ENCODE peak calls at places on chromosome 12, in ten cellular contexts. E is CD8-positive, alpha-beta T cell; D is brain microvascular endothelial cell; U is cardiac fibroblast; F is prostate gland; R is SK-N-SH; N is fibroblast of pulmonary artery; P is IMR-90; H is transverse colon; Q is uterus. A is an unnamed sample.

GRCh38 chr12:131153016-131153415 is 199.3 kb downstream of the ADGRD1 start:
- DNase-seq in F (no peak), P (no peak), U (no peak), N (no peak), D (no peak), E (peak), H (no peak), R (no peak), Q (no peak), A (no peak)

GRCh38 chr12:101110856-101111255 is 99.2 kb downstream of the SLC5A8 start:
- DNase-seq in U (no peak), E (no peak), N (no peak), H (no peak), F (no peak), Q (no peak), P (no peak), D (no peak), R (no peak), A (no peak)

GRCh38 chr12:46300906-46301305 is 32.1 kb upstream of the SLC38A1 start:
- DNase-seq in R (no peak), F (no peak), Q (no peak), D (no peak), H (no peak), U (peak), N (peak), E (no peak), P (peak), A (peak)

GRCh38 chr12:113005759-113006158 is 27.4 kb downstream of the OAS2 start:
- DNase-seq in R (peak), Q (no peak), F (no peak), U (peak), E (no peak), P (no peak), N (peak), H (no peak), D (no peak), A (no peak)

GRCh38 chr12:92340441-92341332 is 195.0 kb upstream of the BTG1 start:
- DNase-seq in U (no peak), N (peak), R (peak), F (no peak), D (no peak), E (no peak), P (no peak), Q (no peak), H (no peak), A (no peak)

GRCh38 chr12:53219956-53220856 is 11.8 kb downstream of the RARG start:
- DNase-seq in E (peak), R (peak), Q (peak), H (peak), F (peak), N (peak), P (peak), D (peak), U (peak), A (peak)

GRCh38 chr12:86574143-86574542 is 318.0 kb upstream of the MGAT4C start:
- DNase-seq in P (no peak), U (no peak), F (no peak), H (no peak), D (no peak), E (no peak), Q (no peak), N (no peak), R (no peak), A (no peak)

GRCh38 chr12:105455250-105455649 is 124.8 kb downstream of the C12orf75 start:
- DNase-seq in Q (no peak), D (no peak), E (no peak), R (no peak), U (no peak), F (peak), N (no peak), H (no peak), P (no peak), A (no peak)

GRCh38 chr12:106753526-106753925 is 21.0 kb upstream of the RIC8B start:
- DNase-seq in H (peak), U (no peak), N (no peak), E (peak), D (no peak), R (no peak), P (no peak), Q (no peak), F (no peak), A (no peak)

GRCh38 chr12:57764662-57765002 is 2.2 kb downstream of the CYP27B1 start:
- DNase-seq in R (no peak), H (no peak), Q (no peak), P (no peak), U (no peak), N (no peak), F (no peak), D (no peak), E (no peak), A (no peak)

GRCh38 chr12:95582230-95583058 is 31.2 kb upstream of the USP44 start:
- DNase-seq in D (peak), E (no peak), F (no peak), P (peak), Q (no peak), N (peak), H (no peak), R (peak), U (peak), A (peak)

GRCh38 chr12:91178139-91178561 is 4.5 kb downstream of the DCN start:
- DNase-seq in H (no peak), N (peak), F (no peak), Q (peak), R (no peak), D (no peak), E (no peak), P (peak), U (peak), A (peak)

GRCh38 chr12:62684586-62685295 is 218.1 kb downstream of the MON2 start:
- DNase-seq in R (peak), N (peak), U (peak), H (peak), E (no peak), P (no peak), F (no peak), D (no peak), Q (peak), A (peak)

GRCh38 chr12:112839386-112839972 is 47.9 kb downstream of the RPH3A start:
- DNase-seq in Q (no peak), E (no peak), D (peak), R (no peak), N (peak), F (no peak), H (no peak), P (peak), U (peak), A (peak)

GRCh38 chr12:83010169-83010804 is 323.6 kb downstream of the TMTC2 start:
- DNase-seq in H (no peak), D (no peak), E (no peak), P (no peak), Q (no peak), R (no peak), F (no peak), U (no peak), N (no peak), A (no peak)

GRCh38 chr12:93502802-93503623 is 35.7 kb downstream of the MRPL42 start:
- DNase-seq in N (peak), R (peak), U (peak), E (peak), P (peak), D (peak), H (peak), Q (peak), F (peak), A (peak)

GRCh38 chr12:70260610-70261009 is 17.4 kb downstream of the CNOT2 start:
- DNase-seq in R (no peak), F (no peak), Q (no peak), N (no peak), D (no peak), U (no peak), E (no peak), P (no peak), H (no peak), A (no peak)

GRCh38 chr12:56220611-56221232 is 1.0 kb downstream of the RNF41 start:
- DNase-seq in Q (no peak), R (no peak), E (no peak), U (peak), N (peak), P (peak), H (no peak), D (no peak), F (no peak), A (peak)

GRCh38 chr12:70920251-70920851 is at the start of gene PTPRR:
- DNase-seq in N (no peak), U (no peak), Q (no peak), D (no peak), E (no peak), R (peak), F (no peak), H (no peak), P (no peak), A (no peak)

GRCh38 chr12:124160102-124160501 is 134.8 kb upstream of the RFLNA start:
- DNase-seq in U (no peak), D (no peak), H (no peak), R (no peak), Q (no peak), F (no peak), N (no peak), P (no peak), E (no peak), A (no peak)

GRCh38 chr12:47821346-47821706 is 1.6 kb upstream of the HDAC7 start:
- DNase-seq in F (no peak), R (no peak), N (no peak), E (no peak), P (no peak), H (no peak), D (no peak), Q (peak), U (peak), A (no peak)

GRCh38 chr12:29591140-29592020 is 93.9 kb upstream of the OVCH1 start:
- DNase-seq in N (peak), D (peak), P (peak), H (no peak), U (peak), R (no peak), Q (no peak), E (no peak), F (no peak), A (no peak)

GRCh38 chr12:21026302-21026701 is 104.7 kb upstream of the SLCO1B1 start:
- DNase-seq in F (no peak), U (peak), R (no peak), N (no peak), P (no peak), E (no peak), Q (no peak), H (no peak), D (peak), A (peak)

GRCh38 chr12:117189725-117190209 is 503 bp downstream of the FBXO21 start:
- DNase-seq in P (peak), N (peak), E (peak), R (peak), D (peak), F (no peak), H (peak), U (peak), Q (peak), A (peak)

DNA sequence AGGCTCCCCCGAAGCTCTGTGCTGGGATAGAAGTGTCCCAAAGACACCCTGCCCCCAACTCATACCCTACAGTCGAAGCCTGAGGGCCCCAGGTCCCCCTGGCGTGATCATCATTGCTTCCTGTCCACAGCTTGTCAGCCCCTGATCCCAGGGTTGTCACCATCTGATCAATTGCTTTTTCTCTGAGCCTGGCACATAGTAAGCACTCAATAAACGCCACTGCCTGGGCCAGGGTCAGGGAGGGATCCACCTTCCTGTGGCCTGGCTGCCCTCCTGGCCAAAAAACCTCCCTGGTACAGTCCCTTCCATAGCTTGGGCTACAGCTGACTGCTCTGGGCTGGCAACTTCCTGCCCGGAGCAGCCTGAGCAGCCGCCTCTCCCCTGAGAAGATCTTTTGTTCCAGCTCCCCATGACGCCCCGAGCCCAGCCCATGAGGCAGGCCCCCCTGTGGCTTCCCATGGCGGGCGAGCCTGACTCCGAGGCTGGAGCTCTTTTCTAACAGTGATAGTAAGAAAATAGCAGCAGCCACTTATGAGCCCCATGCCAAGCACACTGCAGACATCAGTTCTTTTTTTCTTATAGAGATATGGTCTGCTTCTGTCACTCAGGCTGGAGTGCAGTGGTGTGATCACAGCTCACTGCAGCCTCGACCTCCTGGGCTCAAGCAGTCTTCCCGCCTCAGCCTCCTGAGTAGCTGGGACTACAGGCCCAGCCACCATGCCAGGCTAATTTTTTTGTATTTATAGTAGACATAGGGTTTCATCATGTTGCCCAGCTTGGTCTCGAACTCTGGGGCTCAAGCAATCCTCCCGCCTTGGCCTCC is 6.5 kb downstream of the SH2B3 start:
- DNase-seq in F (no peak), Q (no peak), E (no peak), U (no peak), R (peak), P (no peak), N (no peak), H (no peak), D (no peak), A (peak)
- H3K4me3 ChIP-seq in F (no peak), Q (no peak), E (no peak), U (no peak), R (no peak), P (no peak), N (no peak), H (no peak), D (no peak), A (no peak)

DNA sequence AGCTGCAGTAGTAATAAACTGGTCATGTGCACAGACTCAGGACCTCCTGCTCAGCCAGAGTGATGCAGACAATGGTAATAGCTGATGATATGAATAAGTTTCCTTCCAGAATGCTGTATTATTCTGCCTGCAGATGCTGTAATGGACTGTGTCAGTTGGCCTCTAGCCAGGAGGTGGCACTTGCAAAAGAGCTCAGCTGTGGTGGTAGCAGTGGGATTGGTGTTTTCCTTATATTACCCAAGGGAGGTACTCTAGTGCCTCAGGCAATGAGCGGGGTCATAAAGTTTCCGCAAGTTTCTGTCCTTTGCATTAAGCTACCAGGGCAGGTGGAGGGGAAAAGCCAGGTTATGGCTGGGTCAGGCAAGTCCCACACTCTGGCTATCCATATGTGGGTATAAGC is 14.0 kb upstream of the MUCL1 start:
- DNase-seq in D (no peak), U (no peak), P (no peak), E (no peak), F (no peak), N (no peak), H (no peak), R (no peak), Q (no peak), A (no peak)
- TF ChIP-seq CTCF in D (no peak), U (no peak), P (no peak), E (no peak), F (no peak), N (no peak), H (no peak), R (no peak), Q (no peak), A (no peak)

GRCh38 chr12:65881348-65881961 is 57.2 kb downstream of the HMGA2 start:
- DNase-seq in R (no peak), D (no peak), P (peak), E (no peak), H (peak), F (no peak), U (peak), N (peak), Q (peak), A (peak)
- H3K4me3 ChIP-seq in R (peak), D (peak), P (no peak), E (no peak), H (peak), F (no peak), U (no peak), N (peak), Q (peak), A (peak)

GRCh38 chr12:13161172-13161571 is 35.4 kb upstream of the EMP1 start:
- DNase-seq in F (no peak), P (no peak), N (no peak), E (no peak), R (no peak), U (no peak), D (no peak), Q (no peak), H (no peak), A (no peak)
- TF ChIP-seq CTCF in F (no peak), P (peak), N (peak), E (no peak), R (peak), U (peak), D (peak), Q (no peak), H (peak), A (peak)

A was measured in astrocyte of the spinal cord.